ENCODE peak calls at places on chromosomes 6 and 20, in six cellular contexts. B is lung, Z is neural crest cell, V is HCT116, F is stomach, S is uterus. X is an unnamed sample.

GRCh38 chr20:17849901-17850673 is 118.5 kb downstream of the SNX5 start:
- DNase-seq in B (peak), Z (no peak), V (peak), F (peak), S (peak), X (peak)

GRCh38 chr20:8404912-8405635 is 273.0 kb downstream of the PLCB1 start:
- DNase-seq in B (no peak), Z (no peak), V (no peak), F (no peak), S (no peak), X (no peak)

GRCh38 chr20:64247312-64247627 is 8.3 kb upstream of the PCMTD2 start:
- DNase-seq in B (no peak), Z (no peak), V (no peak), F (peak), S (no peak), X (no peak)

GRCh38 chr6:116096979-116097816 is 3.5 kb upstream of the NT5DC1 start:
- DNase-seq in B (no peak), Z (no peak), V (no peak), F (no peak), S (no peak), X (no peak)

GRCh38 chr6:68711386-68712000 is 76.4 kb downstream of the ADGRB3 start:
- DNase-seq in B (no peak), Z (no peak), V (no peak), F (no peak), S (no peak), X (no peak)

GRCh38 chr6:45676376-45676775 is 298.6 kb upstream of the SUPT3H start:
- DNase-seq in B (no peak), Z (no peak), V (no peak), F (no peak), S (no peak), X (no peak)

GRCh38 chr6:95866732-95867131 is 149.0 kb upstream of the FUT9 start:
- DNase-seq in B (no peak), Z (no peak), V (peak), F (peak), S (no peak), X (no peak)

GRCh38 chr6:41013473-41014153 is 25.4 kb downstream of the UNC5CL start:
- DNase-seq in B (no peak), Z (no peak), V (no peak), F (no peak), S (no peak), X (no peak)

GRCh38 chr6:158053377-158054313 is 72.0 kb downstream of the SYNJ2 start:
- DNase-seq in B (no peak), Z (no peak), V (no peak), F (no peak), S (no peak), X (no peak)

GRCh38 chr6:80610821-80611220 is 504.4 kb downstream of the BCKDHB start:
- DNase-seq in B (no peak), Z (no peak), V (no peak), F (no peak), S (no peak), X (peak)

GRCh38 chr6:166313255-166314070 is 5.3 kb upstream of the PRR18 start:
- DNase-seq in B (no peak), Z (peak), V (peak), F (peak), S (no peak), X (peak)

GRCh38 chr20:37406010-37406998 is 60.4 kb downstream of the SRC start:
- DNase-seq in B (no peak), Z (peak), V (no peak), F (peak), S (no peak), X (no peak)

GRCh38 chr20:38032585-38033329 is 499 bp downstream of the TTI1 start:
- DNase-seq in B (no peak), Z (no peak), V (no peak), F (no peak), S (no peak), X (no peak)

GRCh38 chr6:141667580-141668309 is 465.0 kb upstream of the GJE1 start:
- DNase-seq in B (no peak), Z (no peak), V (no peak), F (no peak), S (no peak), X (peak)

GRCh38 chr20:50410343-50410742 is 99.8 kb upstream of the PTPN1 start:
- DNase-seq in B (no peak), Z (no peak), V (no peak), F (no peak), S (no peak), X (no peak)

GRCh38 chr6:139134817-139135577 is at the start of gene HECA:
- DNase-seq in B (peak), Z (peak), V (peak), F (peak), S (peak), X (peak)
- TF ChIP-seq CTCF in B (no peak), Z (no peak), V (no peak), F (no peak), S (peak), X (no peak)

GRCh38 chr6:42175860-42176259 is 2.7 kb downstream of the GUCA1A start:
- DNase-seq in B (no peak), Z (no peak), V (peak), F (no peak), S (no peak), X (no peak)
- TF ChIP-seq CTCF in B (no peak), Z (no peak), V (peak), F (no peak), S (no peak), X (peak)

GRCh38 chr6:137341721-137342195 is 122.6 kb upstream of the IFNGR1 start:
- DNase-seq in B (no peak), Z (no peak), V (no peak), F (peak), S (no peak), X (no peak)
- TF ChIP-seq CTCF in B (no peak), Z (no peak), V (peak), F (peak), S (no peak), X (peak)

GRCh38 chr20:35541783-35542662 is at the start of gene ERGIC3:
- DNase-seq in B (peak), Z (peak), V (peak), F (peak), S (peak), X (peak)
- TF ChIP-seq CTCF in B (no peak), Z (no peak), V (no peak), F (no peak), S (no peak), X (peak)

DNA sequence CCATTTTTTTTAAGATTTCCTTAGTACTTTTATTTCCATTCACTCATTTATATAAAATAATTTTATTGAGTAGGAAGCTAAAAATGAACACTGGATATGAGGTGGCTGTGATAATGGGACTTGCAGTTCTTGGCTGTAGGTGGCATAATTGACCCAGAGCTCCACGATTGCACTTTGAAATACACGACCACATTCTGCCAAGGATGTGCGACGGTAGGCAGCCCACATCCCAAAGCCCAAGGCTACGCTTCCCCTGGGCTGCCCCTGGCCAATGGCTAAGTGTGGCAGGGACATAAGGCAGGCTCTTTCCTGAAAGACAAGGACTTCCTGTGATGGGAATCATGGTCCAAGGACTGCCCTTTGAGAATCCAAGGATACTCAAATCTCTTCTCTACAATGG is 43.7 kb upstream of the ADTRP start:
- DNase-seq in B (no peak), Z (no peak), V (no peak), F (no peak), S (no peak), X (no peak)
- TF ChIP-seq CTCF in B (no peak), Z (no peak), V (no peak), F (no peak), S (no peak), X (no peak)

DNA sequence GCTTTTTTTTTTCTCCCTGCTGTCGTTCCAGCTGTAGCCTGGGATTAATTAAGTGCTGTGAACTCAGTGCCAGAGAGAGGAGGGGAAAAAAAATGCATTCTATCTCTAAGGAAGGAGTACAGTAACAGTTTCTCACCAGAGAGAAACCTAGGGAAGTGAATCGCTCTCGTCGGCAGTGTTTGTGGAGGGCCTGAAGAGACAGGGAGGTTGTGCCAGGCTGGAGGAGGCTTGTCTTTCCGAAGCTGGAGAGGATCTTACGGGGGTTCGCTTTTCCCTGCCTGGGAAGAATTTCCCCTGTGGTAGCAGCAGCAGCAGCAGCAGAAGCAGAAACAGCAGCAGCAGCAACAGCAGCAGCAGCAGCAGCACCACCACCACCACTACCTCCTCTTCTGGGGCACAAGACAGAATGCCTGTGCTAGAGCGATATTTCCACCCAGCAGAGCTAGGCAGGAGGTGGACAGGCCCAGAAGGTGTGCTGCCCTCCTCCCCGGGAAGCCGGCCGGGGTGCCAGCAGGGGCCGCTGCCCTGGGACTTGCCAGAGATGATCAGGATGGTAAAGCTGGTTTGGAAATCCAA is 186.5 kb downstream of the PDE7B start:
- DNase-seq in B (no peak), Z (no peak), V (no peak), F (no peak), S (peak), X (peak)
- TF ChIP-seq CTCF in B (no peak), Z (no peak), V (no peak), F (no peak), S (peak), X (no peak)

DNA sequence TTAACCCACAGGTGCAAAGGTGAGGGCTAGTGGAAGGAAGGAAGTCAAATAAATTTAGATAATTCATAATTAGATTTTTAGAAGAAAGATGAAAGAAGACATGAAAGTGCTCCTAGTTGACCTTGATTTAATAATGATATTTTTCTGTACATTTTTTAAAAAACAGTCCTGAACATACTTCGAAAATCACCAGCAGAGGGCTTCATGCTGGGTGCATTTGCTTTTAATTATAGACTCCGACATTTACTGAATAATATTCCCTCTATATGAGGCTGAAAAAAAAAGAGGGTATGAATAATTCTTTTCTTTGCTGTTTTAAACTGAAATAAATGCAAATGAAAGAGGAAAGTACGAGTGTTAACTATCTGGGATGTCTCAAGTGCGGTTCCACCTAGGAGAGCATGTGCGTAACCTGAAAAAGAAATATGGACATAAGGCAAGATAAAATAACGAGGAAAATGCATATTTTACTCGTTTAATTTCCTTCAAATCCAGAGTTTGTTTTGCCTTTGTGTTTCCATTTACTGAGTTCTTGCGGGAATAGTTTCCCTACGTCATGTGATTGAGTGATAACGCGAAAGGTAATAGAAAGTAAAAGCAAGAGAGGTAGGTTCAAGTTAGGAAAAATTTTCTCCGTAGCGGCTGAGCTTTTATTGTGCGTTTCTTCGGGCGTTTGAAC is 3.1 kb upstream of the TFAP2B start:
- DNase-seq in B (no peak), Z (no peak), V (no peak), F (no peak), S (no peak), X (peak)
- TF ChIP-seq CTCF in B (no peak), Z (peak), V (no peak), F (no peak), S (no peak), X (peak)

X was measured in HFFc6.